ENCODE peak calls at places on chromosome 10, in eight cellular contexts. H, B, Q, M, E, S, R and K are unnamed samples.

GRCh38 chr10:80416401-80417098 is 8.2 kb downstream of the PRXL2A start:
- DNase-seq in S (no peak), M (peak; percentile 88), H (no peak), B (no peak), E (peak; percentile 15), R (no peak), Q (peak; percentile 93), K (no peak)

GRCh38 chr10:91048380-91048779 is 127.5 kb upstream of the ANKRD1 start:
- DNase-seq in B (no peak), H (no peak), R (no peak), Q (no peak), S (no peak), M (no peak), E (no peak), K (no peak)

GRCh38 chr10:112858990-112859520 is 91.0 kb upstream of the TCF7L2 start:
- DNase-seq in M (peak; percentile 63), B (no peak), R (no peak), Q (no peak), E (no peak), H (no peak), S (no peak), K (no peak)

GRCh38 chr10:104657458-104657857 is 16.4 kb downstream of the SORCS3 start:
- DNase-seq in S (no peak), H (no peak), M (no peak), B (peak; percentile 46), Q (no peak), R (no peak), E (peak; percentile 30), K (peak; percentile 16)

GRCh38 chr10:89389254-89389653 is 3.2 kb upstream of the IFIT1 start:
- DNase-seq in B (peak; percentile 68), E (peak; percentile 70), H (peak; percentile 27), M (peak; percentile 45), Q (no peak), R (no peak), S (no peak), K (peak; percentile 53)

GRCh38 chr10:131456411-131456810 is 144.9 kb upstream of the TCERG1L start:
- DNase-seq in R (no peak), M (no peak), H (no peak), S (no peak), Q (no peak), E (no peak), B (no peak), K (no peak)

GRCh38 chr10:72340510-72340895 is 14.2 kb downstream of the DNAJB12 start:
- DNase-seq in R (peak; percentile 39), M (peak; percentile 53), B (no peak), E (peak; percentile 53), S (no peak), H (peak; percentile 74), Q (peak; percentile 84), K (no peak)

GRCh38 chr10:118927317-118927716 is 102.2 kb upstream of the NANOS1 start:
- DNase-seq in R (no peak), E (no peak), Q (no peak), H (no peak), S (no peak), B (no peak), M (no peak), K (no peak)

GRCh38 chr10:8075282-8076260 is 21.1 kb downstream of the GATA3 start:
- DNase-seq in E (no peak), B (no peak), M (no peak), R (no peak), S (no peak), Q (no peak), H (no peak), K (no peak)

GRCh38 chr10:44774676-44775401 is 136.3 kb upstream of the TMEM72 start:
- DNase-seq in M (no peak), R (no peak), S (no peak), E (peak; percentile 93), Q (no peak), H (no peak), B (peak; percentile 61), K (peak; percentile 23)

GRCh38 chr10:78397796-78398195 is 364.1 kb downstream of the RPS24 start:
- DNase-seq in Q (no peak), R (no peak), M (no peak), B (no peak), S (no peak), H (no peak), E (peak; percentile 27), K (no peak)

GRCh38 chr10:131574363-131574706 is 262.8 kb upstream of the TCERG1L start:
- DNase-seq in Q (no peak), R (no peak), H (no peak), S (no peak), B (no peak), E (no peak), M (no peak), K (no peak)

GRCh38 chr10:129305046-129305445 is 162.0 kb upstream of the MGMT start:
- DNase-seq in M (peak; percentile 73), B (no peak), S (no peak), R (no peak), E (no peak), Q (no peak), H (no peak), K (no peak)
- H3K4me3 ChIP-seq in M (peak overlapping the region; percentile 7), B (no peak overlapping the region), S (no peak overlapping the region), R (no peak overlapping the region), E (no peak overlapping the region), Q (no peak overlapping the region), H (no peak overlapping the region), K (no peak overlapping the region)

GRCh38 chr10:28800144-28800543 is 122.8 kb downstream of the BAMBI start:
- DNase-seq in H (no peak), E (peak; percentile 5), B (peak; percentile 3), M (no peak), S (no peak), R (no peak), Q (no peak), K (no peak)

GRCh38 chr10:28798964-28799363 is 121.6 kb downstream of the BAMBI start:
- DNase-seq in M (no peak), Q (no peak), R (no peak), B (no peak), S (no peak), H (no peak), E (no peak), K (no peak)

GRCh38 chr10:28798428-28798955 is 121.2 kb downstream of the BAMBI start:
- DNase-seq in B (no peak), H (no peak), S (no peak), E (no peak), M (no peak), R (no peak), Q (no peak), K (no peak)

GRCh38 chr10:28796606-28797512 is 119.5 kb downstream of the BAMBI start:
- DNase-seq in R (no peak), H (no peak), S (no peak), B (peak; percentile 3), M (no peak), E (peak; percentile 58), Q (peak; percentile 91), K (peak; percentile 2)

GRCh38 chr10:28797904-28798371 is 120.6 kb downstream of the BAMBI start:
- DNase-seq in S (no peak), R (no peak), Q (no peak), M (no peak), H (no peak), E (peak; percentile 58), B (no peak), K (no peak)
- TF ChIP-seq CTCF in S (no peak), R (no peak), Q (no peak), M (no peak), H (no peak), E (no peak), B (no peak), K (no peak)

GRCh38 chr10:19819419-19820033 is 3.3 kb downstream of the PLXDC2 start:
- DNase-seq in S (no peak), H (peak; percentile 33), B (peak; percentile 44), Q (no peak), R (no peak), E (peak; percentile 66), M (peak; percentile 58), K (peak; percentile 12)

GRCh38 chr10:19815478-19816419 is 483 bp upstream of the PLXDC2 start:
- DNase-seq in H (no peak), S (no peak), M (no peak), B (no peak), Q (peak; percentile 84), R (no peak), E (no peak), K (peak; percentile 24)

GRCh38 chr10:19816420-19817250 is at the start of gene PLXDC2:
- DNase-seq in H (no peak), S (no peak), Q (peak; percentile 61), E (peak; percentile 51), R (no peak), M (peak; percentile 22), B (peak; percentile 25), K (peak; percentile 65)

GRCh38 chr10:19815036-19815435 is 1.2 kb upstream of the PLXDC2 start:
- DNase-seq in Q (no peak), M (no peak), E (no peak), B (no peak), R (no peak), H (no peak), S (no peak), K (no peak)

DNA sequence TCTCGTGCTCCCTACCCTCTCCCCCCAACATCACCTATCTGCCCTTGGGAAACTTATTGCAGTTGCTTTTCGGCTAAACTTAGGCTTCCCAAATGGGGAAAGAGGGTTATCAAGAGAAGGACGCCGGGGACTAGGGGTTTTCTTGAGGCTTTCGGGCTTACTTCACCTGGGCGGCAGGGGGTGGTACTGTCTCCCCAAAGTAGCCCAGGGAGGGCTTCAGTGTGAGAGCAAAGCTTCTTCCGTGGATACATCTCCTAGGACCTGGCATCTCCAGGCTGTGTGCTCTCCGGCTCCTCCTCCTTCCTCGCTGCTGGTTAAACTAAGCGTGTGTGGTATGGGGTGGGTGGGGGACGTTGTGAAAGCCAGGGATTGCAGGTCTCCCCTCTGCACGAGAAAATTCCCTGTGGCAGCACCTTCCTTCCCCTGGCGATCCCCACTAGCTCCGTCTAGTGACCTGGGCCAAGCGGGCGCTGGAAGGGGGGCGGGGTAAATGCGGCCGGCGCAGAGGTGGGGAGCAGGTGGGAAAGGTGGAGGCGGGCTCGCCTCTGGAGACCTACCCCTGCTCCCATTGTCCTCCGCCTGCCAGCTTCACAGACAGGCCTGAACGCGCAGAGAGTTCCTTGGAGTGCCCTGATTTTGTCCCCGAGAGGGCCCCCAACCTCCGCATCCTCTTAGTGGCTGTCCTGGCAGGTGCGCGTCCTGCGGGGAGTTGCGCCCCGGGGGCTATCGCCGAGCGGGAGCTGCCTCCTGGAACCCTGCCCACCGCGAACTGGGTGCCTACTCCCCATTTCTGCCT is 1.2 kb downstream of the PLXDC2 start:
- DNase-seq in Q (peak; percentile 46), H (no peak), M (no peak), E (no peak), R (no peak), S (no peak), B (no peak), K (peak; percentile 10)
- H3K4me3 ChIP-seq in Q (peak overlapping the region; percentile 53), H (no peak overlapping the region), M (peak overlapping the region; percentile 30), E (peak overlapping the region; percentile 67), R (no peak overlapping the region), S (peak overlapping the region; percentile 47), B (peak overlapping the region; percentile 61), K (peak overlapping the region; percentile 54)

DNA sequence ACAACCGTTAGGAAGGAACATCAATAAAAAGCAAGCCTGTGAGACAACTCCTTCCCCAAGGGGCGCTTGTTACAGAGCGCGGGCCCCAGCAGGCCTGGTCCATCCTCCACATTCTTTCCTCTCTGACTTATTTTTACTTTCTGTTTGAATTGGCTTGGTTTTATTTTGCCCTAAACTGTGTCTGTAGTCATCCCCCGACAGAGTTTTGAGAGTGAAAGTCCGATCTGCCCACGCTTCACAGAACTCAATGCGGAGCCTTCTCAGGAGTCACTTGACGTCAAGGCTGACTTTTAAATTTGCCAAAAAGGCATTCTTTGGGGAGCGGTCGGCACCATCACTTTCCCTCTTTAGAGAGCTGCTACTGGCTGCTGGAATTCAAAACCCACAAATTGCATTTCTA is 150.1 kb upstream of the KLF6 start:
- DNase-seq in S (no peak), B (peak; percentile 89), E (peak; percentile 91), H (no peak), Q (peak; percentile 68), M (peak; percentile 26), R (peak; percentile 82), K (peak; percentile 47)
- TF ChIP-seq CTCF in S (no peak), B (peak; percentile 42), E (peak; percentile 30), H (no peak), Q (no peak), M (no peak), R (peak; percentile 18), K (no peak)

GRCh38 chr10:124799196-124799595 is 2.4 kb upstream of the ABRAXAS2 start:
- DNase-seq in B (no peak), S (no peak), Q (no peak), M (no peak), R (no peak), H (no peak), E (no peak), K (no peak)
- H3K4me3 ChIP-seq in B (no peak overlapping the region), S (no peak overlapping the region), Q (no peak overlapping the region), M (no peak overlapping the region), R (no peak overlapping the region), H (no peak overlapping the region), E (no peak overlapping the region), K (no peak overlapping the region)